ENCODE peak calls at places on chromosomes 2 and 18, in nine cellular contexts. G is lower leg skin, E is Peyer's patch, Y is tibial nerve, I is IMR-90, V is sigmoid colon, A is stomach, C is NB4, Q is heart left ventricle. J is an unnamed sample.

GRCh38 chr2:99701503-99701902 is 211.7 kb upstream of the REV1 start:
- DNase-seq in G (no peak), E (no peak), Y (no peak), I (peak), V (no peak), A (no peak), C (peak), Q (no peak), J (no peak)

GRCh38 chr2:120945832-120946231 is 210.2 kb downstream of the GLI2 start:
- DNase-seq in G (no peak), E (no peak), Y (no peak), I (no peak), V (no peak), A (no peak), C (no peak), Q (no peak), J (no peak)

GRCh38 chr2:232367591-232368233 is 10.8 kb upstream of the ALPP start:
- DNase-seq in G (no peak), E (no peak), Y (no peak), I (no peak), V (peak), A (no peak), C (peak), Q (no peak), J (no peak)

GRCh38 chr2:64021578-64021977 is 2.4 kb upstream of the VPS54 start:
- DNase-seq in G (no peak), E (no peak), Y (no peak), I (peak), V (no peak), A (no peak), C (no peak), Q (no peak), J (no peak)

GRCh38 chr2:217710218-217710565 is 292.6 kb downstream of the TNS1 start:
- DNase-seq in G (no peak), E (no peak), Y (no peak), I (peak), V (no peak), A (no peak), C (no peak), Q (no peak), J (no peak)

GRCh38 chr2:150469706-150470105 is 17.8 kb downstream of the RND3 start:
- DNase-seq in G (no peak), E (no peak), Y (no peak), I (peak), V (no peak), A (no peak), C (no peak), Q (no peak), J (no peak)

GRCh38 chr2:230161180-230161579 is 58.6 kb downstream of the SP110 start:
- DNase-seq in G (no peak), E (no peak), Y (no peak), I (peak), V (no peak), A (no peak), C (peak), Q (no peak), J (no peak)

GRCh38 chr2:14866953-14867352 is 234.4 kb downstream of the LRATD1 start:
- DNase-seq in G (no peak), E (no peak), Y (no peak), I (no peak), V (no peak), A (no peak), C (no peak), Q (no peak), J (no peak)

GRCh38 chr2:85709385-85709784 is 15.2 kb downstream of the GNLY start:
- DNase-seq in G (peak), E (no peak), Y (no peak), I (no peak), V (no peak), A (no peak), C (peak), Q (peak), J (no peak)

GRCh38 chr2:11726384-11726783 is 20.0 kb upstream of the LPIN1 start:
- DNase-seq in G (no peak), E (no peak), Y (no peak), I (no peak), V (peak), A (no peak), C (no peak), Q (no peak), J (no peak)

GRCh38 chr2:105809099-105809473 is 64.4 kb downstream of the NCK2 start:
- DNase-seq in G (no peak), E (no peak), Y (no peak), I (no peak), V (no peak), A (no peak), C (no peak), Q (no peak), J (no peak)

GRCh38 chr2:47241715-47242114 is 86.6 kb upstream of the STPG4 start:
- DNase-seq in G (no peak), E (no peak), Y (no peak), I (no peak), V (no peak), A (no peak), C (no peak), Q (no peak), J (peak)

GRCh38 chr2:240211096-240211495 is 70.6 kb upstream of the OTOS start:
- DNase-seq in G (peak), E (no peak), Y (no peak), I (no peak), V (no peak), A (no peak), C (no peak), Q (no peak), J (no peak)

GRCh38 chr18:26482567-26482966 is 65.8 kb downstream of the KCTD1 start:
- DNase-seq in G (no peak), E (no peak), Y (no peak), I (no peak), V (no peak), A (no peak), C (no peak), Q (no peak), J (no peak)

DNA sequence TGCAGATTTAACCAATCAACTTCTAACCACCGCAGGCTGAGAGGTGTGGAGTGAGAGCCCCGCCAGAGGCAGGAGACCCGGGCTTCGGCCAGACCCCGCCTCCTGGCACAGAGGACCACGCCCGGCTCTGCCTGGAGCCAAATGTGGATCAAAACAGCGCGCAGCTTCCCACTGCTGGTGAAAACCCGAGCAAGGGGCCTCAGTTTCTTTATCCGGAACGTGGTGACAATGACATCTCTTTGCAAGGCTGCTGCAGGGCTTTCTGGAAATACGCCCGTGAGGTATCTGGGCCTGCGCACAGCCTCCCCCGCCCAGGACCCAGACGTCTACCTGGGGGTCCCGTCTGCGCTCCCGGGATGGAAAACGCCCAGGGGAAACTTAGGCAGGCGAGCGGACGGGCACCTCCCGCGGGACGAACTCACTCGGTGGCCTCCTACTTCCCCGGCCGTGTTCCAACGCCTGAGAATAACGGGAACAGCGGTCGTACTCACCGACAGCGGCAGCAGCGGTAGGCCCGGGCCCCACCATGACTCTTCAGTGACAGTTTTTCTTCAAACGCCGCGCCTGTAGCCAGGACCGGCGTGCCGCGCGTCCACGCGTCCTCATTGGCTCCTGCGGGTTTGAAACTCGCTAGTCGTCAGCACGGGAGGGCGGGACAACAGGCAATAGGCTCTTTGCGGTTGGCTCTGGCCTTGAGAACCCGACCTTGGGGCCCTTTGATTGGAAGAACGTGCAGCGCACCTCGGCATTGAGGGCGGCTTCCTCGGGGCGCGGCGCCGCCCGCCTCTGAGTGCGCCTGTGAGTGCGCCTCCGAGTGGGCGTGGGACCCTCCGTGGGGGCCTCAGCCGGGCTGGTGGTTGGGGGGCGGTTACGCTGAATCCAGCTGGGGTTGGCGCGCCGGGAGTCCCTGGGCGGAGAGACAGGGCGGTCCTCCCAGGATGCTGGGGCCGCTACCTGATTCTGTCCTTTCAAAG is at the start of gene CKAP2L:
- DNase-seq in G (peak), E (peak), Y (peak), I (peak), V (peak), A (peak), C (peak), Q (peak), J (peak)
- TF ChIP-seq POLR2A in G (no peak), E (no peak), Y (no peak), I (peak), V (no peak), A (no peak), C (no peak), Q (no peak), J (no peak)

GRCh38 chr2:218894168-218895157 is 13.8 kb downstream of the WNT10A start:
- DNase-seq in G (peak), E (no peak), Y (no peak), I (no peak), V (no peak), A (no peak), C (no peak), Q (no peak), J (no peak)
- TF ChIP-seq POLR2A in G (no peak), E (no peak), Y (no peak), I (no peak), V (no peak), A (no peak), C (no peak), Q (no peak), J (no peak)

GRCh38 chr2:1627628-1628371 is 116.5 kb downstream of the PXDN start:
- DNase-seq in G (peak), E (peak), Y (no peak), I (no peak), V (peak), A (no peak), C (no peak), Q (no peak), J (no peak)

GRCh38 chr2:1622521-1623200 is 121.7 kb downstream of the PXDN start:
- DNase-seq in G (peak), E (peak), Y (no peak), I (no peak), V (peak), A (no peak), C (no peak), Q (no peak), J (no peak)

GRCh38 chr2:1623906-1624445 is 120.3 kb downstream of the PXDN start:
- DNase-seq in G (peak), E (no peak), Y (no peak), I (no peak), V (peak), A (no peak), C (no peak), Q (no peak), J (no peak)

GRCh38 chr2:1626271-1626681 is 118.0 kb downstream of the PXDN start:
- DNase-seq in G (peak), E (no peak), Y (no peak), I (no peak), V (peak), A (peak), C (no peak), Q (no peak), J (no peak)

DNA sequence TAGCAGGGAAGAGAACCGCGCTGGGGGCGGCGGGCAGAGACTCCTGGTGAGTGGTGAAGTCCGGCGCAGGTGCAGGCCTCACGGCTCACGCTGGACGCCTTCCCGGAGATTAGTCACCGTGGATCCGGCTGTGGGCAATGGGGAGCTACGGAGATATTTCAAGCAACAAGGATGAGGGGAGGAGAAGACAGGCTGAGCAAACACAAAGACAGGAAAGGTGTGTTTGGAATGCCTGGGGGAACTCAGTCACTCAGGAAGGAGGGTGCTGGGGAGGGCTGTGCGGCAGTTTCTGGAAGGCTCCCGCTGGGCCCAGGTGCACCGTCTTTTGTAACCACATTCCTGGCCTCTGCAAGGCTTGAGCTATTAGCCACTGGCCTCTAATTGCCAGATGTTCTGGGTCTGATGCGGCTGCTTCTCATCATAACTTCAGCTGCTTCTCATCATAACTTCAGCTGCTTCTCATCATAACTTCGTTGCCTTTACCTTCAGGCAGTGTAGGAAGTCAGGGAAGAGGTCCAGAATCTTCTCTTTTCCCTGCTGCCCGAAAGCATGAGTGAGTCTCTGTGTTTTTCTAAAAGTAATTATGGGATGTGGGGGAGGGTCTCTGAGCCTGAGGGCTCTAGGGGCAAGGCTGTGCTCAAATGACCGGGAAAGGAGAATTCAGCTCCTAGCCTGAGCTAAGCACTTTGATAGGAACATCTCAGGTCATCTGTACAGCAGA is 118.9 kb downstream of the PXDN start:
- DNase-seq in G (peak), E (peak), Y (no peak), I (peak), V (peak), A (no peak), C (no peak), Q (peak), J (no peak)
- TF ChIP-seq POLR2A in G (no peak), E (no peak), Y (no peak), I (no peak), V (no peak), A (no peak), C (no peak), Q (no peak), J (no peak)

GRCh38 chr2:6917071-6917760 is at the start of gene RNF144A:
- DNase-seq in G (no peak), E (peak), Y (peak), I (peak), V (peak), A (peak), C (peak), Q (peak), J (peak)
- TF ChIP-seq POLR2A in G (no peak), E (no peak), Y (peak), I (no peak), V (no peak), A (no peak), C (no peak), Q (no peak), J (no peak)

DNA sequence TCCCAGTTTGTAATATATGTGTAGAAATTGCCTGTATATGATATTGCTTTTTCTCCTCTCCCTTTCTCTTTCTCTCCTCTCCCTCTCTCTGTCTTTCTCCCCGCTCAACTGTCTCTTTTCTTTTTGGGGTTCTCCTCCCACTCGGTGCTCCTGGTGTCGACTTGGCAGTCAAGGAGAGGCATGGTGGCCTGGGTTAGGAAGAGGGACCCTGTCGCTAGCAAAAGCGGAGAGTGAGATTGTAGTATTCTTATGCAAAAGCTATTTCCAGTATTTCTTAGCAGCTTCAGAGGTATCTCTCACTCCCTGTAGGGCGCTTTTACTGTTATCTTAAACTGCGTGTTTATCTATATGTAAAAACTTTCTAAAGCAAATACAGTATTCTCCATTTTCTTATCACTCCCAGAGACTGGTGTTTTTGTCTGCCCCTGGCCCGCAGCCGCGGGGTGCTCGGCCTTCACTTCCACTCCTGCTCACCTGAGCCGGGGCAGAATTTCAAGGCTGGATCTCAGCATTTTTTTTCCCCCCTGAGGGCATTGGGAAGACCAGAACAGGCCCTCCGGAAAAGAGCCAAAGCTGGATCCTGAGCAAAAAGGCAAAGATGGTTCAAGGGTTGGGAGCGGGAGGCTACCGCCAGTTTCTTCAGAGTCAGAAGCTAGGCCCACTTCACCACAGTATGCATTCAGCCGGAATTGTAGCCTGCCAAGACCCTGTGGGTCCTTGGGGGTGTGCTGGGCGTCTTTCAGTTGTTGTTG is 4.3 kb downstream of the SIX3 start:
- DNase-seq in G (no peak), E (peak), Y (no peak), I (no peak), V (no peak), A (no peak), C (no peak), Q (no peak), J (no peak)
- TF ChIP-seq POLR2A in G (no peak), E (no peak), Y (no peak), I (no peak), V (no peak), A (no peak), C (no peak), Q (no peak), J (no peak)

GRCh38 chr18:44803019-44803650 is 122.4 kb downstream of the SETBP1 start:
- DNase-seq in G (peak), E (peak), Y (no peak), I (peak), V (peak), A (peak), C (no peak), Q (peak), J (peak)
- TF ChIP-seq POLR2A in G (no peak), E (no peak), Y (no peak), I (no peak), V (peak), A (no peak), C (no peak), Q (no peak), J (no peak)

DNA sequence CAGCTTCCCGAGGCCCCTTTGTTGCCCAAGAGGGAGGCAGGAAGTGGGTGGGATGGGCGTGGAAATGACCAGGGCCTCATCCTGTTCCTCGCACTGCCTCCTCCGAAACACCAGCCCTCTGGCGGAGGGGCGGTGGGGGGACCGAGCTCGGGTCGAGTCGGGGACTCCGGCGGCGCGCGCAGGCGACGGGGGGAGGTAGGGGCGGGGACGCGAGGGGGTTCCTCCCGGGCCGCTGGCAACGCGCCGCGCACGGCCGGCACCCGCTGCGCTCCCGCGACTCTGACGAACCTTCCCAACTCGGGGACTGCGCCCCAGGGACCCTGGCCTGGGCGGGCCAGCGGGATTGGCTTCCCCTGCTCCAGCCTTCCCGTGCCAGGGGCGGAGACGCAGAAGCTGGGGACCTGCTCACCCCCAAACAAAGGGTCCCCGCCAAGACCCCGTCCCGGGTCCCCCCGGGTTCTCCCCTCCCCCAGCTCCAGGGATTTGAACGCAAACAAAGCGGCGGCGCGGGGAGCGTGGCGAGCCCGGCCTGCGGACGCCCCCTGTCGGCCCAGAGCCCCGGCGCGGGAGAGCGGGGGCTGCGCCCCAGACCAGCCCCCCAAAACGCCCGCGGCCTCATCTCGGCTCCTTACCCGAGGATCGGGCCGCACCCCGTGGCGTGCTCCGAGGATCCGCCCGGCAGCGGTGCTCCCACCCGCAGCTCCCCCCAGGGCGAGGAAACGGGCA is 1.2 kb downstream of the SEMA4C start:
- DNase-seq in G (peak), E (peak), Y (peak), I (peak), V (peak), A (peak), C (peak), Q (peak), J (peak)
- TF ChIP-seq POLR2A in G (no peak), E (peak), Y (peak), I (peak), V (no peak), A (no peak), C (peak), Q (peak), J (no peak)

GRCh38 chr18:12371590-12371989 is 5.4 kb downstream of the AFG3L2 start:
- DNase-seq in G (no peak), E (no peak), Y (no peak), I (no peak), V (no peak), A (no peak), C (no peak), Q (no peak), J (no peak)

GRCh38 chr18:12366794-12367193 is 10.2 kb downstream of the AFG3L2 start:
- DNase-seq in G (no peak), E (no peak), Y (no peak), I (no peak), V (no peak), A (no peak), C (no peak), Q (no peak), J (no peak)

GRCh38 chr18:12372406-12372805 is 4.6 kb downstream of the AFG3L2 start:
- DNase-seq in G (no peak), E (no peak), Y (no peak), I (no peak), V (no peak), A (no peak), C (no peak), Q (no peak), J (no peak)

GRCh38 chr18:12366379-12366778 is 10.6 kb downstream of the AFG3L2 start:
- DNase-seq in G (no peak), E (no peak), Y (no peak), I (no peak), V (no peak), A (no peak), C (no peak), Q (peak), J (no peak)

DNA sequence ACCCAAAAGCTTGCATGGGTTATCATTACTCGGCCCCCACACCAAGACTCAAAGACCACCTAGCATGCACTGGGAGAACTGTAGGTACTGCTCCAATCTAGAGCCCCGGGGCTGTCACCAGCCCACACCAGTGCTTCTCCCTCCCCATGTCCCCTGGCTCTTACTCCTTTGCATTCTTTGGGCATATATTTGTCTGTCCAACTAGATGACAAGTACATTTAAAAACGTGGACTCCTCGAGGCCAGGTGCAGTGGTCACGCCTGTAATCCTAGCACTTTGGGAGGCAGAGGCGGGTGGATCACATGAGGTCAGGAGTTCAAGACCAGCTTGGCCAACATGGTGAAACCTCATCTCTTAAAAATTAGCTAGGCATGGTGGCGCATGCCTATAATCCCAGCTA is 7.8 kb downstream of the AFG3L2 start:
- DNase-seq in G (no peak), E (no peak), Y (no peak), I (no peak), V (no peak), A (no peak), C (no peak), Q (no peak), J (no peak)
- TF ChIP-seq POLR2A in G (no peak), E (no peak), Y (no peak), I (no peak), V (no peak), A (no peak), C (no peak), Q (no peak), J (no peak)